ENCODE peak calls at places on chromosomes 7 and 10, in eight cellular contexts. M is thoracic aorta, A is MM.1S, Z is K562, T is HCT116, H is colonic mucosa, D is lower lobe of right lung, F is left ventricle myocardium inferior. Y is an unnamed sample. For H3K4me1, the result is how much of the 10 kb centered on the place peaks cover.

GRCh38 chr7:113799896-113800295 is 118.9 kb downstream of the PPP1R3A start:
- DNase-seq in M (no peak), A (no peak), Z (no peak), T (no peak), H (no peak), D (no peak), F (no peak), Y (no peak)

GRCh38 chr7:33842141-33842540 is 63.2 kb upstream of the BMPER start:
- DNase-seq in M (no peak), A (no peak), Z (no peak), T (no peak), H (no peak), D (no peak), F (no peak), Y (no peak)

GRCh38 chr10:75651452-75651851 is 220.0 kb downstream of the LRMDA start:
- DNase-seq in M (no peak), A (peak), Z (no peak), T (peak), H (no peak), D (no peak), F (no peak), Y (no peak)

GRCh38 chr10:133481657-133482056 is 27.9 kb downstream of the SCART1 start:
- DNase-seq in M (no peak), A (no peak), Z (no peak), T (no peak), H (no peak), D (no peak), F (no peak), Y (no peak)

GRCh38 chr7:64951250-64951848 is 39.5 kb downstream of the ZNF117 start:
- DNase-seq in M (no peak), A (peak), Z (peak), T (peak), H (no peak), D (no peak), F (no peak), Y (peak)

GRCh38 chr10:112953075-112953501 is 3.0 kb downstream of the TCF7L2 start:
- DNase-seq in M (no peak), A (no peak), Z (no peak), T (no peak), H (peak), D (peak), F (peak), Y (no peak)

GRCh38 chr7:111560773-111561658 is 1.3 kb downstream of the IMMP2L start:
- DNase-seq in M (no peak), A (no peak), Z (peak), T (no peak), H (no peak), D (no peak), F (no peak), Y (no peak)

GRCh38 chr10:96254976-96255375 is 16.4 kb downstream of the BLNK start:
- DNase-seq in M (no peak), A (no peak), Z (no peak), T (no peak), H (no peak), D (no peak), F (no peak), Y (no peak)

GRCh38 chr10:77784856-77785255 is 141.7 kb downstream of the DLG5 start:
- DNase-seq in M (no peak), A (no peak), Z (no peak), T (no peak), H (no peak), D (no peak), F (no peak), Y (no peak)

GRCh38 chr10:113329121-113329596 is 223.7 kb upstream of the HABP2 start:
- DNase-seq in M (no peak), A (no peak), Z (no peak), T (no peak), H (no peak), D (no peak), F (no peak), Y (no peak)

GRCh38 chr7:29657856-29658255 is 94.2 kb downstream of the PRR15 start:
- DNase-seq in M (no peak), A (peak), Z (no peak), T (no peak), H (no peak), D (no peak), F (no peak), Y (no peak)

GRCh38 chr7:29652611-29653010 is 89.0 kb downstream of the PRR15 start:
- DNase-seq in M (no peak), A (no peak), Z (no peak), T (no peak), H (no peak), D (no peak), F (no peak), Y (no peak)

GRCh38 chr7:29651467-29651866 is 87.8 kb downstream of the PRR15 start:
- DNase-seq in M (no peak), A (no peak), Z (no peak), T (no peak), H (no peak), D (no peak), F (no peak), Y (no peak)

GRCh38 chr7:29657288-29657687 is 93.7 kb downstream of the PRR15 start:
- DNase-seq in M (no peak), A (peak), Z (no peak), T (no peak), H (no peak), D (no peak), F (no peak), Y (no peak)
- H3K27ac ChIP-seq in M (no peak), A (peak), Z (no peak), T (no peak), H (no peak), D (no peak), F (no peak), Y (no peak)

GRCh38 chr10:71216363-71216695 is 4.0 kb downstream of the UNC5B start:
- DNase-seq in M (no peak), A (no peak), Z (no peak), T (no peak), H (no peak), D (no peak), F (no peak), Y (no peak)
- H3K4me1 ChIP-seq in M (under half), A (under half), Z (under half), T (half or more), H (under half), D (half or more), F (half or more), Y (under half)

GRCh38 chr7:108283252-108283651 is 153.1 kb upstream of the LAMB4 start:
- DNase-seq in M (no peak), A (no peak), Z (no peak), T (no peak), H (no peak), D (no peak), F (no peak), Y (no peak)
- H3K27ac ChIP-seq in M (no peak), A (no peak), Z (no peak), T (no peak), H (no peak), D (no peak), F (no peak), Y (no peak)

GRCh38 chr10:102656026-102656425 is 11.7 kb downstream of the TRIM8 start:
- DNase-seq in M (no peak), A (peak), Z (no peak), T (no peak), H (no peak), D (no peak), F (no peak), Y (no peak)

GRCh38 chr10:102656791-102657371 is 12.6 kb downstream of the TRIM8 start:
- DNase-seq in M (no peak), A (no peak), Z (no peak), T (no peak), H (no peak), D (no peak), F (no peak), Y (no peak)

GRCh38 chr10:102654566-102654965 is 10.3 kb downstream of the TRIM8 start:
- DNase-seq in M (no peak), A (no peak), Z (no peak), T (no peak), H (no peak), D (no peak), F (no peak), Y (no peak)

GRCh38 chr10:102657451-102657850 is 13.2 kb downstream of the TRIM8 start:
- DNase-seq in M (no peak), A (no peak), Z (no peak), T (no peak), H (no peak), D (no peak), F (no peak), Y (no peak)

GRCh38 chr10:102654969-102655368 is 10.7 kb downstream of the TRIM8 start:
- DNase-seq in M (no peak), A (no peak), Z (no peak), T (no peak), H (no peak), D (no peak), F (no peak), Y (no peak)
- H3K4me1 ChIP-seq in M (under half), A (under half), Z (under half), T (under half), H (under half), D (half or more), F (half or more), Y (half or more)

Y was measured in CD8-positive, alpha-beta memory T cell.